ENCODE peak calls at places on chromosome 20, in five cellular contexts. J, Z, W, N and M are unnamed samples.

GRCh38 chr20:36585410-36586125 is 12.2 kb downstream of the TGIF2 start:
- DNase-seq in J (no peak), Z (no peak), W (no peak), N (no peak), M (no peak)

GRCh38 chr20:54084727-54085368 is 14.5 kb upstream of the BCAS1 start:
- DNase-seq in J (no peak), Z (no peak), W (peak), N (no peak), M (no peak)

GRCh38 chr20:50392138-50392866 is 117.9 kb upstream of the PTPN1 start:
- DNase-seq in J (no peak), Z (peak), W (no peak), N (peak), M (no peak)

GRCh38 chr20:16368645-16369292 is 204.5 kb downstream of the KIF16B start:
- DNase-seq in J (no peak), Z (no peak), W (no peak), N (no peak), M (no peak)

GRCh38 chr20:61271273-61272221 is 19.5 kb downstream of the CDH4 start:
- DNase-seq in J (no peak), Z (no peak), W (peak), N (no peak), M (no peak)

GRCh38 chr20:8414611-8415274 is 282.7 kb downstream of the PLCB1 start:
- DNase-seq in J (no peak), Z (no peak), W (no peak), N (no peak), M (no peak)

GRCh38 chr20:9353180-9353915 is 161.0 kb upstream of the LAMP5 start:
- DNase-seq in J (no peak), Z (no peak), W (no peak), N (no peak), M (no peak)

GRCh38 chr20:25310921-25311728 is 63.2 kb downstream of the PYGB start:
- DNase-seq in J (peak), Z (no peak), W (no peak), N (peak), M (peak)

GRCh38 chr20:51661609-51662178 is 106.5 kb downstream of the ATP9A start:
- DNase-seq in J (no peak), Z (peak), W (no peak), N (no peak), M (peak)

GRCh38 chr20:5524886-5525285 is 208.1 kb upstream of the PROKR2 start:
- DNase-seq in J (no peak), Z (no peak), W (no peak), N (no peak), M (peak)

GRCh38 chr20:37574199-37574890 is 46.7 kb upstream of the BLCAP start:
- DNase-seq in J (no peak), Z (no peak), W (no peak), N (no peak), M (no peak)

GRCh38 chr20:41701596-41702350 is 83.6 kb upstream of the CHD6 start:
- DNase-seq in J (no peak), Z (no peak), W (no peak), N (no peak), M (no peak)

GRCh38 chr20:31570735-31571617 is 34.1 kb upstream of the ID1 start:
- DNase-seq in J (no peak), Z (no peak), W (peak), N (no peak), M (no peak)

GRCh38 chr20:1813101-1813529 is 82.1 kb upstream of the SIRPA start:
- DNase-seq in J (peak), Z (no peak), W (no peak), N (peak), M (no peak)

GRCh38 chr20:14319704-14320103 is 17.7 kb downstream of the FLRT3 start:
- DNase-seq in J (no peak), Z (no peak), W (no peak), N (no peak), M (peak)

GRCh38 chr20:34979366-34980153 is 23.9 kb downstream of the MYH7B start:
- DNase-seq in J (peak), Z (no peak), W (no peak), N (peak), M (no peak)

GRCh38 chr20:63534427-63534830 is 2.7 kb downstream of the PTK6 start:
- DNase-seq in J (no peak), Z (no peak), W (no peak), N (no peak), M (no peak)

GRCh38 chr20:4117867-4118266 is 102.5 kb upstream of the RNF24 start:
- DNase-seq in J (no peak), Z (no peak), W (no peak), N (no peak), M (no peak)